ENCODE peak calls at places on chromosome 20, in seven cellular contexts. J is ascending aorta; N is naive thymus-derived CD8-positive, alpha-beta T cell; I is anterior cingulate cortex; Y is A172; R is EL; D is myocyte. W is an unnamed sample.

GRCh38 chr20:34638532-34638931 is 38.4 kb downstream of the PIGU start:
- DNase-seq in D (no peak), N (no peak), I (no peak), J (no peak), R (no peak), Y (no peak), W (no peak)

GRCh38 chr20:3800878-3801260 is 4.8 kb downstream of the CDC25B start:
- DNase-seq in J (no peak), Y (no peak), R (no peak), D (no peak), I (no peak), N (peak; percentile 28), W (no peak)

GRCh38 chr20:24917797-24918578 is 31.1 kb upstream of the CST7 start:
- DNase-seq in R (peak; percentile 61), N (no peak), D (peak; percentile 74), J (peak; percentile 76), I (peak; percentile 66), Y (peak; percentile 53), W (peak; percentile 42)

GRCh38 chr20:35762461-35762860 is 9.4 kb upstream of the PHF20 start:
- DNase-seq in N (no peak), R (no peak), J (no peak), I (no peak), Y (no peak), D (no peak), W (no peak)

GRCh38 chr20:36344517-36345132 is 38.5 kb downstream of the DLGAP4 start:
- DNase-seq in R (peak; percentile 49), N (no peak), Y (peak; percentile 45), J (no peak), I (no peak), D (peak; percentile 67), W (peak; percentile 12)

GRCh38 chr20:22511943-22512910 is 72.1 kb downstream of the FOXA2 start:
- DNase-seq in D (no peak), Y (peak; percentile 66), N (no peak), R (no peak), I (no peak), J (no peak), W (no peak)

GRCh38 chr20:39799366-39799965 is 837.3 kb downstream of the DHX35 start:
- DNase-seq in J (no peak), R (no peak), Y (no peak), D (no peak), N (no peak), I (no peak), W (no peak)

GRCh38 chr20:57428611-57429496 is 37.7 kb downstream of the RBM38 start:
- DNase-seq in N (peak; percentile 55), I (peak; percentile 49), Y (no peak), J (peak; percentile 77), R (no peak), D (no peak), W (no peak)

GRCh38 chr20:38186788-38187221 is 21.7 kb upstream of the TGM2 start:
- DNase-seq in R (peak; percentile 54), I (no peak), D (no peak), Y (peak; percentile 89), J (no peak), N (no peak), W (no peak)

GRCh38 chr20:31710423-31711250 is 12.0 kb downstream of the BCL2L1 start:
- DNase-seq in J (peak; percentile 84), I (no peak), N (no peak), D (peak; percentile 59), R (no peak), Y (no peak), W (no peak)

GRCh38 chr20:61094581-61094980 is 157.5 kb upstream of the CDH4 start:
- DNase-seq in N (no peak), J (no peak), R (no peak), D (no peak), I (no peak), Y (no peak), W (no peak)

GRCh38 chr20:46552460-46553420 is 2.3 kb upstream of the OCSTAMP start:
- DNase-seq in J (no peak), N (no peak), Y (peak; percentile 29), D (no peak), R (no peak), I (no peak), W (no peak)

GRCh38 chr20:57659789-57660509 is 39.7 kb upstream of the ZBP1 start:
- DNase-seq in R (no peak), D (no peak), N (no peak), J (peak; percentile 55), I (no peak), Y (no peak), W (no peak)

GRCh38 chr20:54794110-54794509 is 318.7 kb downstream of the DOK5 start:
- DNase-seq in J (no peak), R (no peak), D (no peak), I (no peak), Y (no peak), N (no peak), W (no peak)

GRCh38 chr20:43915209-43916072 is 789 bp downstream of the TOX2 start:
- DNase-seq in N (peak; percentile 66), R (peak; percentile 37), Y (no peak), J (peak; percentile 66), I (no peak), D (no peak), W (peak; percentile 12)

W was measured in HCEC 1CT.